ENCODE peak calls at places on chromosomes 7 and 10, in ten cellular contexts. O is testis; Y is fibroblast of mammary gland; C is uterus; K is Panc1; W is NCI-H774; T is NAMALWA; F is psoas muscle; I is stimulated activated CD4-positive, alpha-beta T cell treated with anti-CD3 and anti-CD28 coated beads, Interleukin-2, amount 100 ng/mL, for 48 hours; D is AG20443. B is an unnamed sample.

GRCh38 chr10:72079356-72079755 is 9.0 kb downstream of the SPOCK2 start:
- DNase-seq in O (no peak), Y (no peak), C (no peak), K (no peak), W (no peak), T (peak; percentile 75), F (peak; percentile 39), I (no peak), D (peak; percentile 11), B (peak; percentile 68)

GRCh38 chr7:99860281-99861127 is 16.3 kb downstream of the OR2AE1 start:
- DNase-seq in O (no peak), Y (peak; percentile 94), C (no peak), K (no peak), W (no peak), T (no peak), F (peak; percentile 60), I (no peak), D (peak; percentile 83), B (no peak)

GRCh38 chr7:1331576-1332467 is 99.2 kb downstream of the UNCX start:
- DNase-seq in O (no peak), Y (no peak), C (no peak), K (no peak), W (no peak), T (peak; percentile 45), F (peak; percentile 33), I (no peak), D (no peak), B (no peak)

GRCh38 chr7:35185908-35186731 is 67.8 kb downstream of the TBX20 start:
- DNase-seq in O (peak; percentile 82), Y (no peak), C (no peak), K (no peak), W (peak; percentile 50), T (no peak), F (peak; percentile 51), I (no peak), D (peak; percentile 5), B (no peak)

GRCh38 chr7:99404235-99404976 is 4.0 kb downstream of the PDAP1 start:
- DNase-seq in O (no peak), Y (peak; percentile 93), C (no peak), K (no peak), W (no peak), T (no peak), F (no peak), I (no peak), D (peak; percentile 43), B (no peak)

GRCh38 chr7:1121476-1121875 is 33.6 kb downstream of the GPER1 start:
- DNase-seq in O (no peak), Y (no peak), C (no peak), K (no peak), W (no peak), T (no peak), F (peak; percentile 33), I (no peak), D (no peak), B (no peak)

GRCh38 chr7:131945313-131945831 is 388.9 kb upstream of the PODXL start:
- DNase-seq in O (peak; percentile 79), Y (peak; percentile 12), C (peak; percentile 23), K (no peak), W (no peak), T (peak; percentile 73), F (peak; percentile 68), I (peak; percentile 42), D (peak; percentile 84), B (no peak)

GRCh38 chr10:97585439-97585811 is 1.2 kb downstream of the HOGA1 start:
- DNase-seq in O (no peak), Y (no peak), C (no peak), K (no peak), W (no peak), T (no peak), F (peak; percentile 48), I (no peak), D (no peak), B (no peak)

GRCh38 chr10:119896937-119897336 is 4.4 kb downstream of the SEC23IP start:
- DNase-seq in O (peak; percentile 85), Y (peak; percentile 50), C (peak; percentile 28), K (no peak), W (no peak), T (no peak), F (no peak), I (no peak), D (peak; percentile 31), B (no peak)

GRCh38 chr7:2279873-2280272 is 34.4 kb downstream of the SNX8 start:
- DNase-seq in O (no peak), Y (no peak), C (no peak), K (no peak), W (no peak), T (no peak), F (no peak), I (no peak), D (no peak), B (no peak)

GRCh38 chr7:110852156-110852858 is 238.6 kb upstream of the LRRN3 start:
- DNase-seq in O (no peak), Y (no peak), C (no peak), K (peak; percentile 17), W (no peak), T (no peak), F (no peak), I (no peak), D (no peak), B (no peak)

GRCh38 chr10:13631594-13631993 is 44.8 kb downstream of the PRPF18 start:
- DNase-seq in O (no peak), Y (no peak), C (no peak), K (no peak), W (no peak), T (no peak), F (no peak), I (no peak), D (no peak), B (no peak)

GRCh38 chr10:116195583-116195982 is 77.4 kb downstream of the GFRA1 start:
- DNase-seq in O (no peak), Y (no peak), C (no peak), K (no peak), W (no peak), T (no peak), F (no peak), I (no peak), D (no peak), B (no peak)

GRCh38 chr7:101681170-101682007 is 52.3 kb upstream of the MYL10 start:
- DNase-seq in O (peak; percentile 19), Y (peak; percentile 84), C (peak; percentile 49), K (no peak), W (no peak), T (no peak), F (peak; percentile 78), I (no peak), D (peak; percentile 95), B (no peak)

GRCh38 chr7:74044366-74045350 is 16.7 kb downstream of the ELN start:
- DNase-seq in O (no peak), Y (no peak), C (no peak), K (no peak), W (no peak), T (peak; percentile 51), F (peak; percentile 33), I (no peak), D (no peak), B (no peak)

GRCh38 chr7:155754165-155754564 is 58.1 kb downstream of the SHH start:
- DNase-seq in O (no peak), Y (no peak), C (no peak), K (no peak), W (no peak), T (no peak), F (no peak), I (no peak), D (no peak), B (no peak)

GRCh38 chr10:11678074-11678793 is 63.9 kb upstream of the ECHDC3 start:
- DNase-seq in O (no peak), Y (peak; percentile 48), C (no peak), K (no peak), W (no peak), T (peak; percentile 93), F (no peak), I (peak; percentile 11), D (peak; percentile 64), B (no peak)

GRCh38 chr7:1056006-1056784 is 11.8 kb downstream of the GPR146 start:
- DNase-seq in O (no peak), Y (no peak), C (no peak), K (no peak), W (no peak), T (peak; percentile 55), F (peak; percentile 69), I (no peak), D (no peak), B (peak; percentile 32)

GRCh38 chr10:77513220-77513619 is 124.4 kb downstream of the KCNMA1 start:
- DNase-seq in O (no peak), Y (no peak), C (no peak), K (no peak), W (no peak), T (no peak), F (no peak), I (no peak), D (no peak), B (no peak)

GRCh38 chr7:977326-978048 is 2.1 kb upstream of the COX19 start:
- DNase-seq in O (peak; percentile 56), Y (no peak), C (no peak), K (no peak), W (no peak), T (no peak), F (no peak), I (no peak), D (no peak), B (no peak)

GRCh38 chr10:63627376-63627775 is 106.2 kb downstream of the REEP3 start:
- DNase-seq in O (no peak), Y (no peak), C (no peak), K (no peak), W (no peak), T (no peak), F (no peak), I (no peak), D (peak; percentile 23), B (no peak)

GRCh38 chr10:89156161-89156560 is 51.0 kb downstream of the CH25H start:
- DNase-seq in O (no peak), Y (no peak), C (no peak), K (no peak), W (no peak), T (peak; percentile 4), F (no peak), I (no peak), D (no peak), B (no peak)

GRCh38 chr7:128447944-128448556 is 7.6 kb upstream of the HILPDA start:
- DNase-seq in O (no peak), Y (no peak), C (no peak), K (no peak), W (no peak), T (no peak), F (no peak), I (no peak), D (no peak), B (no peak)

GRCh38 chr10:75028748-75029147 is 82.7 kb upstream of the SAMD8 start:
- DNase-seq in O (no peak), Y (no peak), C (no peak), K (no peak), W (no peak), T (no peak), F (no peak), I (no peak), D (no peak), B (no peak)

GRCh38 chr10:71805776-71806705 is 32.7 kb upstream of the VSIR start:
- DNase-seq in O (peak; percentile 46), Y (no peak), C (no peak), K (no peak), W (peak; percentile 91), T (no peak), F (no peak), I (no peak), D (no peak), B (no peak)

GRCh38 chr10:131770946-131771633 is 129.7 kb upstream of the PPP2R2D start:
- DNase-seq in O (no peak), Y (no peak), C (no peak), K (no peak), W (no peak), T (no peak), F (no peak), I (no peak), D (no peak), B (no peak)

GRCh38 chr10:5832946-5833345 is 19.7 kb upstream of the GDI2 start:
- DNase-seq in O (no peak), Y (no peak), C (no peak), K (no peak), W (no peak), T (no peak), F (no peak), I (no peak), D (no peak), B (no peak)

GRCh38 chr10:123275183-123275549 is 121.0 kb downstream of the BUB3 start:
- DNase-seq in O (no peak), Y (no peak), C (no peak), K (no peak), W (no peak), T (no peak), F (no peak), I (no peak), D (no peak), B (no peak)

B was measured in immature natural killer cell.